ENCODE peak calls at places on chromosomes 11 and 22, in ten cellular contexts. U is activated CD8-positive, alpha-beta memory T cell treated with anti-CD3 and anti-CD28 coated beads for 48 hours; W is right atrium auricular region; H is brain microvascular endothelial cell; V is hippocampal formation; Q is left ventricle myocardium inferior; I is amniotic epithelial cell; M is T-helper 1 cell; D is islet precursor cell; F is type B pancreatic cell. E is an unnamed sample.

GRCh38 chr11:15672822-15673221 is 558.1 kb downstream of the INSC start:
- DNase-seq in H (no peak), V (no peak), I (no peak), Q (no peak), U (no peak), W (no peak), M (no peak), D (no peak), F (no peak), E (no peak)

GRCh38 chr11:76698321-76699043 is 27.9 kb upstream of the LRRC32 start:
- DNase-seq in V (no peak), H (no peak), U (no peak), I (peak), M (no peak), D (no peak), W (no peak), Q (no peak), F (no peak), E (no peak)

GRCh38 chr11:109970516-109971183 is 122.5 kb upstream of the ZC3H12C start:
- DNase-seq in U (no peak), I (no peak), Q (no peak), H (no peak), V (no peak), F (no peak), D (no peak), M (no peak), W (no peak), E (no peak)

GRCh38 chr22:19554834-19555404 is 30.7 kb upstream of the CLDN5 start:
- DNase-seq in Q (no peak), F (no peak), H (peak), V (no peak), I (peak), M (no peak), D (peak), W (no peak), U (no peak), E (no peak)

GRCh38 chr22:46413725-46414379 is 78.3 kb downstream of the TRMU start:
- DNase-seq in I (no peak), F (no peak), W (no peak), Q (no peak), H (no peak), V (no peak), M (no peak), U (no peak), D (no peak), E (no peak)

GRCh38 chr22:27491888-27492287 is 309.7 kb downstream of the MN1 start:
- DNase-seq in Q (no peak), D (no peak), I (no peak), W (no peak), F (no peak), M (no peak), V (no peak), U (no peak), H (no peak), E (no peak)

GRCh38 chr11:115745545-115746265 is 241.5 kb upstream of the CADM1 start:
- DNase-seq in I (no peak), V (no peak), D (no peak), H (no peak), F (no peak), M (no peak), Q (peak), W (peak), U (no peak), E (no peak)

GRCh38 chr11:13772223-13773046 is 104.0 kb downstream of the FAR1 start:
- DNase-seq in H (peak), U (no peak), I (peak), D (no peak), V (peak), M (no peak), W (no peak), Q (no peak), F (no peak), E (peak)

GRCh38 chr11:2694495-2694894 is 5.3 kb downstream of the KCNQ1OT1 start:
- DNase-seq in D (peak), H (no peak), I (no peak), M (no peak), W (no peak), U (no peak), F (no peak), Q (no peak), V (no peak), E (no peak)

GRCh38 chr11:75654314-75654713 is 14.5 kb downstream of the MAP6 start:
- DNase-seq in V (no peak), D (no peak), U (no peak), F (no peak), H (no peak), I (peak), M (no peak), Q (no peak), W (no peak), E (no peak)

GRCh38 chr11:46918778-46919513 is 596 bp upstream of the LRP4 start:
- DNase-seq in Q (no peak), W (no peak), F (no peak), U (no peak), H (no peak), M (no peak), V (no peak), I (no peak), D (no peak), E (no peak)

GRCh38 chr22:37425800-37426531 is 1.3 kb downstream of the ELFN2 start:
- DNase-seq in H (no peak), Q (no peak), F (no peak), M (no peak), I (peak), U (no peak), V (no peak), W (no peak), D (no peak), E (no peak)

GRCh38 chr11:58057481-58057880 is 26.7 kb downstream of the OR6Q1 start:
- DNase-seq in Q (no peak), F (no peak), V (no peak), M (no peak), W (no peak), U (no peak), H (no peak), D (no peak), I (peak), E (no peak)

GRCh38 chr11:77071077-77071476 is 4.3 kb downstream of the CAPN5 start:
- DNase-seq in I (no peak), U (no peak), M (no peak), F (peak), Q (no peak), V (no peak), D (no peak), H (no peak), W (no peak), E (no peak)

GRCh38 chr11:117413616-117414015 is 86.0 kb downstream of the CEP164 start:
- DNase-seq in M (no peak), H (no peak), D (no peak), F (no peak), U (no peak), Q (no peak), W (no peak), V (no peak), I (no peak), E (no peak)

GRCh38 chr11:102142333-102142732 is 32.1 kb downstream of the YAP1 start:
- DNase-seq in F (no peak), M (no peak), I (no peak), D (no peak), V (no peak), Q (no peak), H (no peak), U (no peak), W (no peak), E (no peak)

GRCh38 chr11:119335655-119336543 is 1.6 kb downstream of the RNF26 start:
- DNase-seq in H (no peak), M (no peak), W (no peak), V (peak), I (no peak), F (no peak), Q (no peak), U (no peak), D (no peak), E (peak)

GRCh38 chr11:16809901-16810668 is 71.6 kb downstream of the C11orf58 start:
- DNase-seq in M (no peak), D (no peak), W (peak), Q (peak), F (no peak), V (peak), U (no peak), H (no peak), I (peak), E (peak)

GRCh38 chr11:73372371-73372993 is 3.7 kb upstream of the RELT start:
- DNase-seq in D (no peak), M (no peak), W (no peak), Q (no peak), H (peak), I (peak), F (no peak), U (no peak), V (no peak), E (no peak)

GRCh38 chr11:11608783-11609232 is 13.0 kb downstream of the GALNT18 start:
- DNase-seq in D (no peak), M (no peak), V (no peak), H (no peak), I (no peak), U (no peak), F (no peak), W (no peak), Q (no peak), E (no peak)

GRCh38 chr22:28015056-28015445 is 96.0 kb upstream of the PITPNB start:
- DNase-seq in I (no peak), D (no peak), F (no peak), W (no peak), M (no peak), Q (peak), U (no peak), H (no peak), V (no peak), E (no peak)

GRCh38 chr22:26535499-26535898 is 23.2 kb upstream of the TFIP11 start:
- DNase-seq in F (no peak), D (no peak), M (no peak), Q (no peak), H (no peak), U (no peak), W (no peak), V (no peak), I (no peak), E (no peak)